ENCODE peak calls at places on chromosome 10, in eight cellular contexts. B, Z, N, J, C, E, L and P are unnamed samples.

GRCh38 chr10:44030132-44030531 is 354.8 kb downstream of the CXCL12 start:
- DNase-seq in B (peak), Z (no peak), N (no peak), J (no peak), C (no peak), E (no peak), L (no peak), P (no peak)

GRCh38 chr10:4429538-4429937 is 396.5 kb upstream of the AKR1E2 start:
- DNase-seq in B (no peak), Z (no peak), N (no peak), J (no peak), C (no peak), E (no peak), L (no peak), P (no peak)

GRCh38 chr10:52883996-52884871 is 111.7 kb upstream of the MBL2 start:
- DNase-seq in B (no peak), Z (peak), N (peak), J (peak), C (peak), E (no peak), L (no peak), P (no peak)

GRCh38 chr10:25978771-25979170 is 44.7 kb downstream of the MYO3A start:
- DNase-seq in B (no peak), Z (no peak), N (no peak), J (no peak), C (no peak), E (no peak), L (no peak), P (no peak)

GRCh38 chr10:30151581-30152389 is 92.4 kb upstream of the JCAD start:
- DNase-seq in B (no peak), Z (peak), N (no peak), J (no peak), C (peak), E (peak), L (no peak), P (peak)

GRCh38 chr10:8829592-8829991 is 775.1 kb downstream of the GATA3 start:
- DNase-seq in B (no peak), Z (no peak), N (no peak), J (no peak), C (no peak), E (no peak), L (no peak), P (no peak)

GRCh38 chr10:95963992-95964391 is 56.2 kb downstream of the CC2D2B start:
- DNase-seq in B (no peak), Z (no peak), N (no peak), J (no peak), C (no peak), E (no peak), L (no peak), P (no peak)

GRCh38 chr10:14750900-14751575 is 23.7 kb downstream of the FAM107B start:
- DNase-seq in B (no peak), Z (no peak), N (no peak), J (no peak), C (no peak), E (peak), L (peak), P (no peak)

GRCh38 chr10:77700086-77700485 is 62.5 kb upstream of the KCNMA1 start:
- DNase-seq in B (no peak), Z (no peak), N (no peak), J (no peak), C (no peak), E (no peak), L (no peak), P (no peak)

GRCh38 chr10:63206997-63207952 is 74.1 kb downstream of the NRBF2 start:
- DNase-seq in B (no peak), Z (peak), N (peak), J (no peak), C (peak), E (peak), L (no peak), P (no peak)

GRCh38 chr10:35827783-35828182 is 185.7 kb upstream of the FZD8 start:
- DNase-seq in B (no peak), Z (no peak), N (no peak), J (no peak), C (no peak), E (no peak), L (no peak), P (no peak)

GRCh38 chr10:77550378-77550777 is 87.2 kb downstream of the KCNMA1 start:
- DNase-seq in B (no peak), Z (no peak), N (no peak), J (no peak), C (no peak), E (no peak), L (no peak), P (peak)

GRCh38 chr10:118259288-118259906 is 82.7 kb downstream of the FAM204A start:
- DNase-seq in B (no peak), Z (peak), N (no peak), J (peak), C (peak), E (no peak), L (no peak), P (no peak)

GRCh38 chr10:130554701-130555410 is 418.7 kb downstream of the GLRX3 start:
- DNase-seq in B (no peak), Z (no peak), N (no peak), J (no peak), C (no peak), E (no peak), L (no peak), P (no peak)

GRCh38 chr10:16843252-16843870 is 26.1 kb upstream of the RSU1 start:
- DNase-seq in B (peak), Z (peak), N (peak), J (no peak), C (peak), E (no peak), L (no peak), P (no peak)

GRCh38 chr10:124339951-124340760 is 78.6 kb downstream of the OAT start:
- DNase-seq in B (no peak), Z (peak), N (no peak), J (no peak), C (peak), E (no peak), L (no peak), P (no peak)

GRCh38 chr10:110530131-110530831 is 32.6 kb downstream of the DUSP5 start:
- DNase-seq in B (no peak), Z (peak), N (no peak), J (no peak), C (no peak), E (peak), L (no peak), P (no peak)

GRCh38 chr10:132977076-132977475 is 34.7 kb upstream of the CFAP46 start:
- DNase-seq in B (no peak), Z (no peak), N (no peak), J (no peak), C (no peak), E (no peak), L (no peak), P (no peak)

DNA sequence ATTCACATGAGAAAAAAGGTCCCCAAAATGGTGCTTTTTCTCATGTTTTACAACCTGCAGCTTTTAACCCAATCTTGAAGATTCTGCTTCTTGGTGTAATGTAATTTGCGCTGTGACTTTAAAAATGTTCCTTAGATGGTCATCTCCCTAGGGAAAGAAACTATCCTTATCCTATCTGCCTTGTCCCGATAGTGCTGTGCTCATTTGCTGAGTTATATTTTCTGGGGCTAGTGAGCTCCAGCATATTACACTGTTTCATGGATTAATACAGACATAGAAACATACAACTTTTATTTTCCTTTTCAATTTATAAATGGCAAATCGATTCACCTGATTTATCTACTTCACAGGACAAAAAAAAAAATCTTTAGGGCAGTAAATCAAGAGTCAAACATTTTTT is 2.8 kb downstream of the WAPL start:
- DNase-seq in B (no peak), Z (no peak), N (no peak), J (no peak), C (no peak), E (no peak), L (no peak), P (no peak)
- H3K27ac ChIP-seq in B (no peak), Z (no peak), N (no peak), J (no peak), C (no peak), E (no peak), L (no peak), P (no peak)

GRCh38 chr10:34058922-34059614 is 724.6 kb upstream of the NRP1 start:
- DNase-seq in B (no peak), Z (peak), N (no peak), J (no peak), C (no peak), E (no peak), L (no peak), P (no peak)
- H3K27ac ChIP-seq in B (no peak), Z (peak), N (no peak), J (no peak), C (no peak), E (no peak), L (peak), P (no peak)

GRCh38 chr10:88082806-88083596 is 219.6 kb downstream of the PTEN start:
- DNase-seq in B (no peak), Z (no peak), N (no peak), J (no peak), C (no peak), E (no peak), L (no peak), P (no peak)
- H3K27ac ChIP-seq in B (no peak), Z (no peak), N (peak), J (no peak), C (no peak), E (no peak), L (no peak), P (no peak)

DNA sequence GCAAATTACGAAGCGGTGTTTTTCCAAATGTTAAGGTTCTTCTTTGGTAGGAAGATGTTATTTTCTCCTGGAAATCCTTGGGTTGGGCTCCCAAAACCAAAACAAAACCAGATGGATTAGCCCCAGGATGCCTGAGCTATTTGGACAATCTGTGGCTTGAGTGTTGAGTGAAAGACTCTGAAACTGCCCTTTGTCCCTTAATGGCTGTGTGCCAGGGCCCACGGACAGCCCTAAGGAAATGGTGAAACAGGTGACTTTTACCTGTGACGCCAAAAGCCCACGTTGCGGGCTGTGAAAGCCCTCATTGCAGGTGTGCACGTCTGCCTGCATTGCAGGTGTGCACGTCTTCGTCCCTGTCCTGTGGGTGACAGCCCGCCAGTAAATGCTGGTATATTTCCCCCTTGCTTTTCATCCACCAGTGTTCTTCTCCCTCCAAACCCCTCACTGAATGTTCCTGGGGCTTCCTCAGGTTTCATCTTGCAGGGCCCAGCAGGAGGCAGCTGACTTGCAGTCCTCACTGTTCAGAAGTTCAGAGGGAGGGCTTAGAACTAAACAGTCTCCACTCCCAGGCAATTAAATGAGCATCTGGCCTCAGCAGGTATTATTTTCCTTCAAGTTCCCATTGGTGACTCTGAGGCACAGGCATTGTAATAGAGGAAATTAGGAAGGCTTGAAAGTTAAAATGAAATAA is 10.7 kb downstream of the PFKP start:
- DNase-seq in B (no peak), Z (no peak), N (no peak), J (no peak), C (no peak), E (no peak), L (no peak), P (no peak)
- H3K27ac ChIP-seq in B (no peak), Z (no peak), N (no peak), J (no peak), C (no peak), E (no peak), L (no peak), P (no peak)

GRCh38 chr10:104340692-104341091 is 2.4 kb upstream of the ITPRIP start:
- DNase-seq in B (no peak), Z (no peak), N (no peak), J (no peak), C (no peak), E (no peak), L (no peak), P (no peak)

GRCh38 chr10:104337527-104337984 is 709 bp downstream of the ITPRIP start:
- DNase-seq in B (no peak), Z (no peak), N (no peak), J (no peak), C (peak), E (peak), L (no peak), P (no peak)

GRCh38 chr10:104340099-104340594 is 1.9 kb upstream of the ITPRIP start:
- DNase-seq in B (no peak), Z (peak), N (no peak), J (no peak), C (no peak), E (no peak), L (no peak), P (no peak)

GRCh38 chr10:104337985-104338735 is at the start of gene ITPRIP:
- DNase-seq in B (peak), Z (peak), N (no peak), J (peak), C (peak), E (peak), L (peak), P (peak)

DNA sequence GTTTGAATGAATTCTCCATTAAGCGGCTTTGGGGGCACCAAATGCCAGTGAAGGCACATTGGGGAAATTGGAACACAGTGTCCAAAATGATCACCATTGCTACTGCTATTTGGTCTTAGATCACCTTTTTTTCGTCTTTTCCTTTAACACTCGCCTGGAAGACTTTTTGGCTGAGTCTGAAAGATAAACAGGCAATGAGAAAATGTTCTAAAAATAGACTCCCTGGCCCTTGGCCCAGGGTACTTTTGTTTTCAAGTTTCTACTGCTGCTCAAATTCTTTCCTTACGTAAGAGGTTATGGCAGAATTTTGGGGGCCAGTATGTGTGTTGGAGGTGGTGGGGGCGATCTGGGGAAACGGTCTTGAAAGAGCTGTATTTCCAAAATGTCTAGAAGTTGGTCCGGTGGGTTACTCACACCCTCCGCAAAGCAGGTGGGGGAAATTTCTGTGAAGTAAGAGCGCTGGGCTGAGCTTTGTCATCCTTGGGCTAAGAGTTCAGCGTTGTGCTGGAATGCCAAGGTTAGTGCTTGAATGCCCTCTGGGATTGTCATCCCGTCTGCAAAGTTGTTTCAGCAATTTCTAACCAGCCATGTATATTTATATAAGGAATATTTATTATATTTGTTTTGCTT is 1.3 kb upstream of the ITPRIP start:
- DNase-seq in B (no peak), Z (peak), N (no peak), J (peak), C (peak), E (peak), L (no peak), P (peak)
- H3K27ac ChIP-seq in B (peak), Z (peak), N (peak), J (peak), C (peak), E (peak), L (peak), P (peak)

GRCh38 chr10:112580267-112580666 is 133.3 kb downstream of the VTI1A start:
- DNase-seq in B (no peak), Z (no peak), N (no peak), J (no peak), C (no peak), E (no peak), L (no peak), P (no peak)

GRCh38 chr10:112583236-112583919 is 136.4 kb downstream of the VTI1A start:
- DNase-seq in B (no peak), Z (no peak), N (no peak), J (no peak), C (no peak), E (no peak), L (no peak), P (no peak)

GRCh38 chr10:112584276-112584675 is 137.3 kb downstream of the VTI1A start:
- DNase-seq in B (no peak), Z (no peak), N (no peak), J (no peak), C (peak), E (no peak), L (no peak), P (no peak)

GRCh38 chr10:112579578-112579977 is 132.6 kb downstream of the VTI1A start:
- DNase-seq in B (no peak), Z (no peak), N (no peak), J (no peak), C (no peak), E (no peak), L (no peak), P (no peak)

GRCh38 chr10:112581921-112582320 is 134.9 kb downstream of the VTI1A start:
- DNase-seq in B (no peak), Z (no peak), N (no peak), J (no peak), C (no peak), E (no peak), L (no peak), P (no peak)
- H3K27ac ChIP-seq in B (no peak), Z (no peak), N (no peak), J (no peak), C (no peak), E (no peak), L (no peak), P (no peak)

DNA sequence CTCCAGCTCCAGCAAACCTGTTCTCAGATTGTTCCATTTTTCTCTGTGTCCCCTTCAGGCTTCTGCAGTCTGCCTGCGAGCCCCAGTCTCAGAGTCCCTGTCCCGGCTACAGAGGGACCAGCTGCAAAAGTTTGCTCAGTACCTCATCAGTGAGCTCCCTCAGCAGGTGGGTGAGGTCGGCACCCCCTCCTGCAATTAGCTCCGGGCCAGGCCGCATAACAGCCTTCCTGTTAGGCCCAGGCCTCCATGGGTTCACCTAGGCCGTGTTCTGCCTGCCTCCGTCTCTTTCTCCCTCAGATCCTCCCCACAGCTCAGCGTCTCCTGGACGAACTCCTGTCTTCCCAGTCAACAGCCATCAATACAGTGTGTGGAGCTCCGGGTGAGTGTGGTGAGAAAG is 4.3 kb downstream of the ZSWIM8 start:
- DNase-seq in B (no peak), Z (no peak), N (no peak), J (no peak), C (no peak), E (no peak), L (no peak), P (no peak)
- H3K27ac ChIP-seq in B (no peak), Z (no peak), N (no peak), J (no peak), C (no peak), E (no peak), L (no peak), P (no peak)

GRCh38 chr10:100908378-100908777 is 4.4 kb upstream of the SLF2 start:
- DNase-seq in B (no peak), Z (no peak), N (no peak), J (no peak), C (no peak), E (no peak), L (no peak), P (no peak)
- H3K27ac ChIP-seq in B (no peak), Z (no peak), N (no peak), J (no peak), C (no peak), E (no peak), L (no peak), P (no peak)